ENCODE peak calls at places on chromosomes 16 and 17, in six cellular contexts. X is lower leg skin, S is heart left ventricle, J is IMR-90, L is erythroblast, D is uterus. Q is an unnamed sample.

GRCh38 chr17:57535652-57536018 is 209.5 kb downstream of the CCDC182 start:
- DNase-seq in X (no peak), S (no peak), J (no peak), L (no peak), D (no peak), Q (no peak)

GRCh38 chr17:72545756-72546155 is 424.9 kb downstream of the SOX9 start:
- DNase-seq in X (no peak), S (no peak), J (no peak), L (no peak), D (no peak), Q (no peak)

GRCh38 chr17:21210411-21211076 is 3.4 kb downstream of the TMEM11 start:
- DNase-seq in X (no peak), S (no peak), J (no peak), L (no peak), D (no peak), Q (no peak)

GRCh38 chr16:67521095-67521804 is 7.4 kb upstream of the RIPOR1 start:
- DNase-seq in X (peak), S (peak), J (peak), L (peak), D (peak), Q (peak)

GRCh38 chr17:65345261-65346060 is 208.3 kb downstream of the RGS9 start:
- DNase-seq in X (no peak), S (no peak), J (no peak), L (no peak), D (no peak), Q (no peak)

GRCh38 chr17:39151680-39152058 is 232 bp upstream of the PLXDC1 start:
- DNase-seq in X (no peak), S (peak), J (no peak), L (no peak), D (peak), Q (no peak)

GRCh38 chr16:13148836-13149235 is 247.4 kb downstream of the SHISA9 start:
- DNase-seq in X (no peak), S (no peak), J (no peak), L (no peak), D (no peak), Q (no peak)

GRCh38 chr17:64441772-64442549 is 7.0 kb upstream of the MILR1 start:
- DNase-seq in X (peak), S (peak), J (peak), L (no peak), D (no peak), Q (no peak)

GRCh38 chr16:28826141-28826540 is 3.3 kb downstream of the ATXN2L start:
- DNase-seq in X (no peak), S (no peak), J (peak), L (no peak), D (no peak), Q (no peak)

GRCh38 chr17:79933863-79934652 is 94.8 kb upstream of the CBX4 start:
- DNase-seq in X (no peak), S (no peak), J (peak), L (no peak), D (no peak), Q (peak)

GRCh38 chr17:55238931-55239297 is 25.8 kb upstream of the HLF start:
- DNase-seq in X (no peak), S (no peak), J (no peak), L (peak), D (no peak), Q (no peak)

GRCh38 chr17:48241131-48241591 is 133.6 kb downstream of the SNX11 start:
- DNase-seq in X (peak), S (peak), J (peak), L (no peak), D (peak), Q (peak)

GRCh38 chr17:48427598-48427997 is 2.4 kb downstream of the SKAP1 start:
- DNase-seq in X (no peak), S (no peak), J (no peak), L (peak), D (no peak), Q (no peak)

GRCh38 chr17:29565643-29566472 is 979 bp downstream of the ABHD15 start:
- DNase-seq in X (peak), S (peak), J (no peak), L (peak), D (peak), Q (no peak)

GRCh38 chr16:29901607-29901945 is 1.3 kb downstream of the ASPHD1 start:
- DNase-seq in X (no peak), S (no peak), J (no peak), L (no peak), D (no peak), Q (no peak)

GRCh38 chr16:25051446-25052160 is 36.4 kb upstream of the ARHGAP17 start:
- DNase-seq in X (no peak), S (no peak), J (peak), L (no peak), D (no peak), Q (no peak)

GRCh38 chr17:6420173-6420641 is 14.7 kb downstream of the AIPL1 start:
- DNase-seq in X (no peak), S (no peak), J (peak), L (no peak), D (no peak), Q (no peak)

GRCh38 chr16:64153718-64154117 is 968.1 kb downstream of the CDH11 start:
- DNase-seq in X (no peak), S (no peak), J (peak), L (no peak), D (no peak), Q (no peak)

GRCh38 chr17:71869833-71870545 is 250.8 kb upstream of the SOX9 start:
- DNase-seq in X (no peak), S (no peak), J (no peak), L (no peak), D (no peak), Q (no peak)

GRCh38 chr17:17019891-17020456 is 22.3 kb upstream of the MPRIP start:
- DNase-seq in X (no peak), S (no peak), J (no peak), L (no peak), D (no peak), Q (no peak)

GRCh38 chr16:21101631-21102420 is 48.8 kb downstream of the DNAH3 start:
- DNase-seq in X (no peak), S (peak), J (peak), L (peak), D (no peak), Q (no peak)

GRCh38 chr16:57988929-57989328 is 11.5 kb downstream of the ZNF319 start:
- DNase-seq in X (no peak), S (peak), J (no peak), L (no peak), D (no peak), Q (no peak)

GRCh38 chr17:59699218-59699617 is 8.0 kb downstream of the PTRH2 start:
- DNase-seq in X (no peak), S (no peak), J (no peak), L (no peak), D (no peak), Q (no peak)

GRCh38 chr17:59698143-59698542 is 9.1 kb downstream of the PTRH2 start:
- DNase-seq in X (no peak), S (no peak), J (no peak), L (no peak), D (no peak), Q (no peak)

GRCh38 chr17:59695943-59696681 is 11.1 kb downstream of the PTRH2 start:
- DNase-seq in X (no peak), S (no peak), J (no peak), L (peak), D (no peak), Q (no peak)

GRCh38 chr17:59694344-59694743 is 12.9 kb downstream of the PTRH2 start:
- DNase-seq in X (no peak), S (no peak), J (no peak), L (no peak), D (no peak), Q (no peak)

DNA sequence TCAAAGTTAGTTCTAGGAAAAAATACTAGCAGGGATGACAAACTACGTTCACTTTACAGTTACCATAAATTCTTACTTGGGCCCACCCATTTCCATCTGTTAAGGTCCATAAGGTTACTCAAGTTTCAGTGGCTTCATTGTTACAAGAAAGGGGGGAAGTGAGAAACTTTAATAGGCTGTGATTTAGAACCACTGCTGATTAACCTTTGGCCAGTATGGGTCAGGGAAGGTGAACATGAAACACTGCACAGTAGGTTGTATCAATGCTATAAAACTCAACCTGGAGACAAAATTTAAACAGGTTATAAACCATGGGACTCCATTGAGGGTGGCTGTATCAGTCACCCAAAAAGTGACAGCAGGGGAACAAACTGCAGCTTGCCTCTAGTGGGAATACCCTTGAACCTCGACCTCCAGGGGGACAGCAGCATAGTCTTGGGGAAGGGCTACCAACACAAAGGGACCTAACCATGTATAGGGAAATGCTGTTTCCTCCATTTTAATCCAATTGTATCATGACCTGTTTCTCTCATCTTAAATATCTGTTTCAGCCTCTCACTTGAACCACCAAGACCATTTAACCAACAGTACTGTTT is 10.4 kb downstream of the PTRH2 start:
- DNase-seq in X (no peak), S (no peak), J (no peak), L (no peak), D (no peak), Q (no peak)
- TF ChIP-seq POLR2A in X (no peak), S (no peak), J (no peak), L (no peak), D (no peak), Q (no peak)

GRCh38 chr17:44795928-44796327 is 34.2 kb downstream of the GJC1 start:
- DNase-seq in X (no peak), S (no peak), J (no peak), L (no peak), D (no peak), Q (no peak)

GRCh38 chr17:44798352-44798751 is 31.7 kb downstream of the GJC1 start:
- DNase-seq in X (no peak), S (no peak), J (no peak), L (no peak), D (no peak), Q (no peak)

GRCh38 chr17:44796731-44797130 is 33.4 kb downstream of the GJC1 start:
- DNase-seq in X (no peak), S (no peak), J (no peak), L (no peak), D (no peak), Q (no peak)

GRCh38 chr17:44795421-44795820 is 34.7 kb downstream of the GJC1 start:
- DNase-seq in X (no peak), S (no peak), J (no peak), L (no peak), D (no peak), Q (no peak)

DNA sequence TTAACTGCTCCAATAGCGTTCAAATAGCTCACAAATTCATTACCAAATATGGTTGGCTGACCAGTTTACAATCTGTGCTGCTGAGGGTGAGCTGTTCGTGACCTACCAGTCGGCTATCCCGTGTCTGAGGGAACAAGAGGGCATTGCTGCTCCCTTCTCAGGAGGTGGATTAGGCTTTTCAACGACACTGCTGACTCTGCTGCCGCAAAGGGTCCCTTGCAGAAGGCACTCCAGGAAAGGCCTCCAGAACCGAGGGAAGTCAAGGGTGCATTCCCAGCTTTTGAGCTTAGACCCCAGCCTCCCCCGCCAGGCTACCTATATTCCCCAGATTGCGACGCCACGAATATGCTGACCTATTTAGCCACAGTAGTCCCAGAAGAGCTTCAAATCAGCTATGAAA is 32.3 kb downstream of the GJC1 start:
- DNase-seq in X (no peak), S (no peak), J (peak), L (no peak), D (no peak), Q (no peak)
- TF ChIP-seq POLR2A in X (no peak), S (no peak), J (no peak), L (no peak), D (peak), Q (no peak)

GRCh38 chr16:48611329-48612137 is 1.6 kb upstream of the N4BP1 start:
- DNase-seq in X (no peak), S (peak), J (no peak), L (no peak), D (no peak), Q (no peak)
- TF ChIP-seq POLR2A in X (no peak), S (no peak), J (no peak), L (no peak), D (no peak), Q (no peak)

DNA sequence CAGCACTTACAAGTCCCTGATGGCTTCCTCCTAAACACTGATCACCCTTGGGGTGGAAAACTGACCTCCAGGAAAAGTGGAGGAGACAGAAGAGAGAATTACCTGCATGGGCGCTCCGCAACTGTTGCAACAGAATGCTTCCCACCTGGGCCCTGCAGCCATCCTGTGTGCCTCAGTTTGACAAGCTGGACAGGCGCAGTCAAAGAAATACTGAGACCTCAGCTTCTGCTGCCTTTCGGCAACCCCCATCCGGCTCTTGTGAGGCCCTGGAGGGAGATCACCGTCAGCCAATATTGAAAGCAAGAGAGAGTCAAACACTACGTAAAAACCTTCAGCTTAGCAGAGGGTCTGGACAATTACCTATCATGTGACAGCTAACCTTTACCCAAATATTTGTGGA is 24.8 kb downstream of the SERPINF1 start:
- DNase-seq in X (no peak), S (no peak), J (peak), L (no peak), D (no peak), Q (no peak)
- TF ChIP-seq POLR2A in X (no peak), S (no peak), J (no peak), L (no peak), D (no peak), Q (no peak)

GRCh38 chr17:40218006-40218739 is 931 bp upstream of the WIPF2 start:
- DNase-seq in X (no peak), S (no peak), J (no peak), L (no peak), D (no peak), Q (no peak)
- TF ChIP-seq POLR2A in X (no peak), S (no peak), J (no peak), L (no peak), D (no peak), Q (no peak)

GRCh38 chr17:77657821-77658220 is 300.7 kb upstream of the TNRC6C start:
- DNase-seq in X (no peak), S (no peak), J (no peak), L (no peak), D (no peak), Q (no peak)
- TF ChIP-seq POLR2A in X (no peak), S (no peak), J (no peak), L (no peak), D (no peak), Q (no peak)

DNA sequence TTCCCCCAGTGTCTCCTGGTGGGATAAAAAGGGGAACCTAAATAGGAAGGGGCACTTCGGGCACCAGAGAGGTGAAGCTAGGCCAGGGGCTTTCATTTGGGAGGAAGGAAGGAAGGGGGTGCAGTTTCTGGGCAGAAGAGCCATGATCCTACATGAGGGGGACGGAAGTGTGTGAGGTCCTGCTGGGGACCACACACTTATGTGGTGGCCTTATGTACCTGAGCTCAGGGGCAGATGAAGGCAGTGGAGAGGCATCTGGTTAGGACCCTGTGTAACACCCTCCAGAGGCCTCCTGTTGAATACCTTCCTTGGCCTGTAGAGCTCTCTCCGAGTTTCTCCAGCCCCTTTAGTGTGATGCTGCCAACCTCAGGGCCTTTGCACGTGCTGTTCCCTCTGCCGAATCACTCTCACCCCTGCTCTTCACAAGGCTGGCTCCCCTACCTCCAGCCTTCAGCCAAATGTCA is 21.2 kb downstream of the IGFBP4 start:
- DNase-seq in X (no peak), S (no peak), J (no peak), L (no peak), D (no peak), Q (no peak)
- TF ChIP-seq POLR2A in X (no peak), S (no peak), J (peak), L (no peak), D (no peak), Q (no peak)

GRCh38 chr17:45050680-45051059 is 762 bp downstream of the DCAKD start:
- DNase-seq in X (no peak), S (no peak), J (peak), L (peak), D (no peak), Q (no peak)

GRCh38 chr17:45048795-45049563 is 2.5 kb downstream of the DCAKD start:
- DNase-seq in X (no peak), S (no peak), J (no peak), L (peak), D (no peak), Q (no peak)

GRCh38 chr17:45046536-45047125 is 4.8 kb downstream of the DCAKD start:
- DNase-seq in X (no peak), S (no peak), J (peak), L (no peak), D (no peak), Q (no peak)

GRCh38 chr17:45051060-45051719 is at the start of gene DCAKD:
- DNase-seq in X (peak), S (peak), J (peak), L (peak), D (peak), Q (peak)

GRCh38 chr17:45052052-45052772 is 780 bp upstream of the DCAKD start:
- DNase-seq in X (no peak), S (peak), J (no peak), L (peak), D (peak), Q (no peak)
- TF ChIP-seq POLR2A in X (no peak), S (peak), J (no peak), L (no peak), D (peak), Q (no peak)

GRCh38 chr16:14240964-14241363 is 169.8 kb downstream of the MRTFB start:
- DNase-seq in X (no peak), S (no peak), J (no peak), L (no peak), D (no peak), Q (no peak)
- TF ChIP-seq POLR2A in X (no peak), S (no peak), J (no peak), L (no peak), D (no peak), Q (no peak)

GRCh38 chr16:27203429-27204231 is at the start of gene KDM8:
- DNase-seq in X (peak), S (peak), J (peak), L (peak), D (peak), Q (peak)
- TF ChIP-seq POLR2A in X (no peak), S (peak), J (peak), L (peak), D (peak), Q (peak)